ENCODE peak calls at places on chromosomes 6 and 20, in eight cellular contexts. O is GM23338; Z is aorta; R is heart left ventricle; I is SJSA1; F is right lobe of liver; Q is left ventricle myocardium inferior; D is CD8-positive, alpha-beta memory T cell. P is an unnamed sample.
A peak's percentile ranks its signal among the peaks of the same experiment; 100 is the strongest.

GRCh38 chr6:157596886-157597285 is 215.9 kb downstream of the ZDHHC14 start:
- DNase-seq in I (peak; percentile 78), F (no peak), Z (no peak), O (no peak), R (no peak), D (no peak), Q (no peak), P (no peak)

GRCh38 chr6:119523546-119523945 is 174.0 kb upstream of the MAN1A1 start:
- DNase-seq in Q (no peak), D (no peak), I (no peak), O (no peak), Z (no peak), R (no peak), F (no peak), P (no peak)

GRCh38 chr6:163710552-163710951 is 296.0 kb downstream of the QKI start:
- DNase-seq in Z (no peak), I (no peak), R (no peak), O (no peak), D (no peak), F (no peak), Q (no peak), P (no peak)

GRCh38 chr6:36071281-36071680 is 43.7 kb downstream of the MAPK14 start:
- DNase-seq in I (no peak), Z (no peak), D (no peak), Q (no peak), O (no peak), R (no peak), F (no peak), P (no peak)

GRCh38 chr6:127786109-127786508 is 114.7 kb downstream of the THEMIS start:
- DNase-seq in F (no peak), Z (no peak), Q (no peak), D (no peak), R (no peak), O (no peak), I (no peak), P (no peak)

GRCh38 chr20:22836877-22837276 is 198.2 kb upstream of the SSTR4 start:
- DNase-seq in O (no peak), D (no peak), Q (no peak), F (no peak), R (no peak), I (peak; percentile 37), Z (no peak), P (no peak)

GRCh38 chr20:45301824-45302251 is 4.8 kb upstream of the RBPJL start:
- DNase-seq in D (no peak), R (no peak), F (no peak), I (no peak), Z (no peak), O (no peak), Q (no peak), P (no peak)

GRCh38 chr6:136181191-136181833 is 68.8 kb downstream of the MTFR2 start:
- DNase-seq in I (no peak), O (no peak), D (no peak), R (no peak), F (no peak), Z (no peak), Q (no peak), P (no peak)

GRCh38 chr6:5201271-5201670 is 59.5 kb downstream of the LYRM4 start:
- DNase-seq in I (no peak), Q (no peak), O (no peak), D (no peak), R (no peak), Z (no peak), F (no peak), P (no peak)

GRCh38 chr6:142822882-142823578 is 121.9 kb downstream of the HIVEP2 start:
- DNase-seq in Q (no peak), R (no peak), F (no peak), O (peak; percentile 92), I (no peak), D (no peak), Z (no peak), P (peak; percentile 12)

GRCh38 chr6:13709698-13710551 is 1.7 kb downstream of the RANBP9 start:
- DNase-seq in Z (no peak), R (no peak), I (peak; percentile 28), F (no peak), D (no peak), Q (no peak), O (peak; percentile 30), P (no peak)

GRCh38 chr6:144395014-144395413 is 109.9 kb downstream of the UTRN start:
- DNase-seq in Z (no peak), R (no peak), F (no peak), Q (no peak), O (no peak), D (no peak), I (no peak), P (no peak)

DNA sequence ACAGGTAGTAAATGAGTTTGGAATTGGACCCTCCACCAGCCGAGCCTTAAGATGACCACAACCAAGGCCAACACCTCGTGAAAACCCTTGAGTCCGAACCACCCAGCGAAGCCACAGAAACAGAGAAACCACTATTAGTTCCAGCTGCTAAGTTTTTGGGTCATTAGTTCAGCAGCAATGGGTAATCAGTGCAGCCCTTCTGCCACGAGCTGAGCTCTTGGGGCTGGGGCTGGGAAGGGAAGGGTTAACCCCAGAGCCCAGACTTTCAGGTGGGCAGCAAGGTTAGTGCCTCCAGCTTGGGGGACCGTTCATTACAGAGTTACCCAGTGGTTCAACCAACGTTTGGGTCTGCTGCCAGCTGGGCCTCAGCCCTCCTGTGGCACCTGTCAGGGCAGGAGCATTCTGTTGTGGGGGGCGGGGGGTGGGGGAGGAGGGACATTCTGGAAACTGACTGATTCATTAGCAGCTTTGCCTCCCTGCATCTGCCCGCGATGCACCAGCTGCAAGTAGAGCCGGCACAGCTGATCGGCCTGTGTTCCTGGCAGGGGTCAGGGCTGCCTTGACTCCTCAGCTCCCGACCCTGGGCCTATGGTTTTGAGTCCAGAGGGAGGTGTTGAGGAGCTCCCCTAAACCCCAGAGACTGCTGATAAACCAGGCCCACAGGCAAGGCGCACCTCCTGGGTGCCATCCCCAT is 52.7 kb downstream of the TGM2 start:
- DNase-seq in R (no peak), Z (no peak), D (no peak), F (no peak), I (no peak), O (no peak), Q (no peak), P (no peak)
- H3K27ac ChIP-seq in R (no peak overlapping the region), Z (no peak overlapping the region), D (no peak overlapping the region), F (no peak overlapping the region), I (no peak overlapping the region), O (no peak overlapping the region), Q (peak overlapping the region; percentile 92), P (peak overlapping the region; percentile 80)

GRCh38 chr6:3393796-3394195 is 63.1 kb downstream of the SLC22A23 start:
- DNase-seq in Z (no peak), D (no peak), O (no peak), Q (no peak), I (no peak), R (no peak), F (no peak), P (no peak)
- H3K27ac ChIP-seq in Z (no peak overlapping the region), D (no peak overlapping the region), O (no peak overlapping the region), Q (no peak overlapping the region), I (no peak overlapping the region), R (no peak overlapping the region), F (peak overlapping the region; percentile 92), P (peak overlapping the region; percentile 82)

DNA sequence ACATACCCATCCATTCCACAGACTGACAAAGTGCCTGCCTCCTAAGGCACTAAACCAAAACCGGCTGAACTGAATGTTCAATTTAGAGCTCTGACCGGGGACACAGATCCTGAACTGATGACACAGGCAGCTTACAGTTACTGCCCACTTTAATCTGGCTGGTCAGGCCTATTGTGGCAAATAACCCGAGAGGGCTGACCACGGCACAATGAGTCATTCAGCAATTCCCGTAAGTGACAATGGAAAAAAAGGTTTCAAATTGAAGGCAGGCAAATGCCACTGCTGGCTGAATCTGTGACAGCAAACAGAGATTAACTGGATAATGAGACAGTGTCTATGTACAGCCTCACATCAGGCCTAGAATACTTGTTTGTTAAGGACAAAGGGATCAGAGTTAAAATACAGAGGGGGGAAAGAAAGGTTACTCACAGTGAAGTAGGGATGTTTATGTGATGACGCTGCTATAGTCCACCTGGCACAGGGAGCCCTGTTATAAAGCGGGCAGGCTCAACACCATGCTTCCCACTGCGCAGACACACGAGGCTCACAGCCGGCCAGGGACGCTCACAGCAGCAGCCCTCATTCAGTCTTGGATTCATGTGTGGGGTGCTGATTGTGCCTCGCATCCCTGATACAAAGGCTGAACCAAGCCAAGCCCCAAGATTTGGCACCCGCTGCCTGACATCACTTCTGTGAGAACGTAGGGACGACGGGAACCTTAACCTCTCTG is 54.4 kb downstream of the RTN4IP1 start:
- DNase-seq in Z (no peak), R (no peak), O (no peak), F (no peak), D (no peak), Q (no peak), I (peak; percentile 83), P (no peak)
- H3K27ac ChIP-seq in Z (no peak overlapping the region), R (no peak overlapping the region), O (no peak overlapping the region), F (no peak overlapping the region), D (no peak overlapping the region), Q (no peak overlapping the region), I (peak overlapping the region; percentile 48), P (peak overlapping the region; percentile 3)

GRCh38 chr20:13800728-13801134 is 15.9 kb downstream of the NDUFAF5 start:
- DNase-seq in I (no peak), Z (peak; percentile 84), Q (peak; percentile 94), D (no peak), O (no peak), F (peak; percentile 98), R (peak; percentile 97), P (peak; percentile 47)
- H3K27ac ChIP-seq in I (no peak overlapping the region), Z (no peak overlapping the region), Q (peak overlapping the region; percentile 69), D (no peak overlapping the region), O (no peak overlapping the region), F (peak overlapping the region; percentile 35), R (peak overlapping the region; percentile 45), P (peak overlapping the region; percentile 58)

GRCh38 chr6:52966101-52966500 is 29.0 kb downstream of the GSTA4 start:
- DNase-seq in D (no peak), F (no peak), I (no peak), O (no peak), Q (no peak), R (no peak), Z (no peak), P (no peak)
- H3K27ac ChIP-seq in D (no peak overlapping the region), F (no peak overlapping the region), I (no peak overlapping the region), O (no peak overlapping the region), Q (no peak overlapping the region), R (no peak overlapping the region), Z (no peak overlapping the region), P (no peak overlapping the region)

GRCh38 chr20:62367136-62367482 is at the start of gene LAMA5:
- DNase-seq in Z (peak; percentile 88), R (peak; percentile 65), F (peak; percentile 72), O (peak; percentile 79), D (no peak), I (no peak), Q (peak; percentile 72), P (peak; percentile 61)
- H3K27ac ChIP-seq in Z (peak within 1 kb of the TSS; percentile 8), R (peak within 1 kb of the TSS; percentile 88), F (peak within 1 kb of the TSS; percentile 53), O (peak within 1 kb of the TSS; percentile 99), D (peak within 1 kb of the TSS; percentile 61), I (no peak within 1 kb of the TSS), Q (peak within 1 kb of the TSS; percentile 97), P (peak within 1 kb of the TSS; percentile 97)